ENCODE peak calls at places on chromosomes 16 and 17, in six cellular contexts. One of them, this sample, is unnamed.

GRCh38 chr17:78032166-78032565 is 73.7 kb downstream of the TNRC6C start:
- DNase-seq in heart left ventricle: no peak
- DNase-seq in heart right ventricle: no peak
- DNase-seq in GM23338: no peak
- DNase-seq in testis: no peak
- DNase-seq in PC-3: peak; percentile 30
- DNase-seq in this sample: peak; percentile 30

GRCh38 chr17:62618647-62619412 is 8.6 kb upstream of the MRC2 start:
- DNase-seq in heart right ventricle: no peak
- DNase-seq in PC-3: no peak
- DNase-seq in GM23338: no peak
- DNase-seq in testis: no peak
- DNase-seq in heart left ventricle: no peak
- DNase-seq in this sample: no peak

GRCh38 chr16:54647216-54647615 is 283.4 kb upstream of the IRX5 start:
- DNase-seq in GM23338: no peak
- DNase-seq in heart left ventricle: no peak
- DNase-seq in heart right ventricle: no peak
- DNase-seq in testis: no peak
- DNase-seq in PC-3: no peak
- DNase-seq in this sample: no peak

GRCh38 chr17:59154721-59155438 is at the start of gene SKA2:
- DNase-seq in GM23338: peak; percentile 99
- DNase-seq in testis: peak; percentile 97
- DNase-seq in PC-3: peak; percentile 100
- DNase-seq in heart left ventricle: peak; percentile 96
- DNase-seq in heart right ventricle: peak; percentile 98
- DNase-seq in this sample: no peak

GRCh38 chr17:32998893-32999240 is 7.2 kb downstream of the SPACA3 start:
- DNase-seq in PC-3: peak; percentile 52
- DNase-seq in heart right ventricle: no peak
- DNase-seq in GM23338: no peak
- DNase-seq in heart left ventricle: no peak
- DNase-seq in testis: no peak
- DNase-seq in this sample: peak; percentile 8

GRCh38 chr17:17682293-17682736 is 1.1 kb downstream of the RAI1 start:
- DNase-seq in heart left ventricle: peak; percentile 79
- DNase-seq in heart right ventricle: peak; percentile 33
- DNase-seq in GM23338: no peak
- DNase-seq in PC-3: peak; percentile 30
- DNase-seq in testis: peak; percentile 63
- DNase-seq in this sample: no peak

GRCh38 chr17:34852614-34853013 is 108.6 kb downstream of the CCT6B start:
- DNase-seq in GM23338: peak; percentile 53
- DNase-seq in testis: no peak
- DNase-seq in heart left ventricle: no peak
- DNase-seq in PC-3: no peak
- DNase-seq in heart right ventricle: no peak
- DNase-seq in this sample: no peak

GRCh38 chr17:33981713-33982601 is 273.1 kb upstream of the CCL2 start:
- DNase-seq in testis: no peak
- DNase-seq in PC-3: no peak
- DNase-seq in GM23338: no peak
- DNase-seq in heart right ventricle: no peak
- DNase-seq in heart left ventricle: no peak
- DNase-seq in this sample: no peak

GRCh38 chr17:34257986-34258326 is 2.9 kb downstream of the CCL2 start:
- DNase-seq in heart right ventricle: no peak
- DNase-seq in heart left ventricle: no peak
- DNase-seq in testis: no peak
- DNase-seq in GM23338: no peak
- DNase-seq in PC-3: no peak
- DNase-seq in this sample: no peak

DNA sequence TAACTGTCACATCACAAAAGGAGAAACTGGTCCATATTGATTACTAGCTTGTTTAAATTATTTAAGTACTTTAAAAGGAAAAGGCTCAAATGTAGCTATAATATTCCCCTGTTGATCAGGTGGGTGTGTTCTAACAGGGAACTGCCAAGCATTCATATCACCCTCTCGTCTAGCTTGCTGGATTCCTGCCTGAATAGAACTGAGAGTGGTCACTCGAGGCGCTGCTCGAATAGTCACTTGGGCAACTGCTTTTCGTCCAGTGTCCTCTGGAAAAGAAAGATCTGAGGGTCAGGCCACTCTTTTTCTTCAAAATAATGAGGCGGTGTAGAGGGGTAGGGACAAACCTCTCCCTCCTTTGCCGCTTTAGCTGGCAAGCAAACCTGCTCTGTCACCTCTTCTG is 36.4 kb upstream of the USP22 start:
- DNase-seq in GM23338: no peak
- DNase-seq in heart left ventricle: no peak
- DNase-seq in heart right ventricle: no peak
- DNase-seq in testis: no peak
- DNase-seq in PC-3: no peak
- DNase-seq in this sample: no peak
- H3K27ac ChIP-seq in GM23338: no peak overlapping the region
- H3K27ac ChIP-seq in heart left ventricle: no peak overlapping the region
- H3K27ac ChIP-seq in heart right ventricle: no peak overlapping the region
- H3K27ac ChIP-seq in testis: no peak overlapping the region
- H3K27ac ChIP-seq in PC-3: no peak overlapping the region
- H3K27ac ChIP-seq in this sample: no peak overlapping the region

DNA sequence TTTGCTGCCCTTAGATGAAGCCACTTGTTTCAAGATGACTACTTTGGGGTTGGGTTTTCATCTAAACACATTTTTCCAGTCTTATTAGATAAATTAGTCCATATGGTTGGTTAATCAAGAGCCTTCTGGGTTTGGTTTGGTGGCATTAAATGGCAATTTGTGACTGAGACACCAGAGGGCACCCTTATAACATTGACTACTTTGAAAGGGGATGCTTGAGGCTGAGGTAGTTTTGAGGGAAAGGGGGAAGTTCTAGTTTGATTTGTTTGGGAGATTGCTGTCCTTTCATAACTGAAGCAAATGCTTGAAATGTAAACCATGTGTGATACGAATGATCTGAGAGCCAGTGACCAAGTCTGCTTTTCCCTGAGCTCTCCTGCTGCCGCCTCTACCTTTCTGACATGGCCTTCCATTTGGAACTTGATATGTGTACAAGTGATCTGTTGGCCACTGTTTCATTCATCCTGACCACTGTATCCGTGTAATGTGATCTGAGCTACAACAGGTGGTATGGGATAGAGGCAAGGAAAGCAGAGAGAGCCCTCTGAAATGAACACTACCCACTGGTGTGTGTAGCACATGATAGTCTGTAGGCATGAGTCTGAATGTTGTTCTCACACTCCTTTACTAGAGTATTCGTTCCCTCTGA is 5.8 kb upstream of the RARA start:
- DNase-seq in heart right ventricle: peak; percentile 71
- DNase-seq in heart left ventricle: no peak
- DNase-seq in testis: peak; percentile 69
- DNase-seq in GM23338: peak; percentile 74
- DNase-seq in PC-3: peak; percentile 65
- DNase-seq in this sample: peak; percentile 44
- TF ChIP-seq CTCF in heart right ventricle: peak; percentile 86
- TF ChIP-seq CTCF in heart left ventricle: peak; percentile 65
- TF ChIP-seq CTCF in testis: peak; percentile 77
- TF ChIP-seq CTCF in GM23338: peak; percentile 83
- TF ChIP-seq CTCF in PC-3: peak; percentile 72
- TF ChIP-seq CTCF in this sample: peak; percentile 78

DNA sequence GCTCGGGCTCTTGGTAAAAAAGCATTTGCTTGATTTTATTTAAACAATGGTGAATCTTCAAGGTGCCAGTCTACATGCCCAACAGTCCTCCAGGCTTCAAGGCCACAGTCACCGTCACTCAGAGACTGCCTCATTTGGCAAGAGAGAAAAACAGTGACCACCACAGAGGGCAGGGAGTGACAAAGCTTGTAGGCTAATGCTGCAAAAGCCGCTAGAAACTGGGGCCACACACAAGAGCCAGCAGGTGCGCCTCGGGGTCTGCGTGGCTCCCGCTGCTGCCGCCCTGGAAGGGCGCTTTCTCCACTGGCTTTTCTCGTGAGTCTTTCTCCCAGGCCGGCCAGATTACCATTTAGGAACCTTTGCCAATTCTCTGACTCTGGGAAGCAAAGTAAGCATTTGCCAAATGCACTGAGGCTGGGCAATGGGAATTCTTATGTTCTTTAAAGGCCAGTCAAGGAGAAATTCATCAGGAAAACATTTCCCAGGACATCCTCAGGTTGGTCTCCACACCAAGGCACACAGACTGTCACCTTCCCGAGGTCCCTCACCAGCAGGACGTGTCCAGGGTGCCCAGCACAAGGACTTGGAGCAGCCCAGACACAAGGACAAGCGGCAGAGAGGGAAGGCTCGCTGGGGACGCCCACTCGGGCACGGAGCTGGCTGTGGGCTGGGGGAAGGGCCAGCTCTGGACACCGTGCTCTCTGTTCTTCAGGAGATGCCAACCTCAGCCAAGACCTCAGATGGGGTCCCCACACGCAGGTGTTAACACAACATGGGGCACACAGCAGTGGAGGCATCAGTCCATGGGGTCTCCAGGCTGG is 12.5 kb upstream of the C16orf95 start:
- DNase-seq in GM23338: no peak
- DNase-seq in testis: no peak
- DNase-seq in heart left ventricle: peak; percentile 27
- DNase-seq in heart right ventricle: no peak
- DNase-seq in PC-3: no peak
- DNase-seq in this sample: no peak
- H3K27ac ChIP-seq in GM23338: no peak overlapping the region
- H3K27ac ChIP-seq in testis: no peak overlapping the region
- H3K27ac ChIP-seq in heart left ventricle: no peak overlapping the region
- H3K27ac ChIP-seq in heart right ventricle: no peak overlapping the region
- H3K27ac ChIP-seq in PC-3: no peak overlapping the region
- H3K27ac ChIP-seq in this sample: no peak overlapping the region

DNA sequence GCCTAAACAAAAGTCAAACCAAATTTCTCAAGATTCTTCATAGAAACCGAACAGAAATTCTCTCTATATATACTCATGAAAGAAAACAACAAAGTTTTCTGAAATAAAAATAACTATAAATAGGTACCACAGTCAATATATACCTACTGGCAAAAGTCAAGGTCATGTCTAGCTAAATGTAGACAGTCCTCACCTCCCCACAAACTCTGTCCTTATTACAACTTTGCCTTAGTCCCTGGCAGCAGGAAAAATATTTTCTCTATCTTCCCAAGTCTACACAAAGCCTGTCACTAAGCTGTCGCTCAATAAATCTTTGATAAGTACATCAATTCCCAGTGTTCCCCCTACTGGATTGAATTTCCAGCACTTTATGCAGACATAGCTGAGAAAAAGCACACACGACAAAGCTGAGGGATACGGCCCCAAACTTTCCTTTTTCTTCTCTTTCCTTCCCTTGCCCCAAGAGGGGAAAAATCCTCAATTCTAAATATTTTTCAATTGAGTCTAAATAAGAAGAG is 2.7 kb downstream of the CFAP20 start:
- DNase-seq in heart left ventricle: no peak
- DNase-seq in testis: no peak
- DNase-seq in GM23338: no peak
- DNase-seq in heart right ventricle: no peak
- DNase-seq in PC-3: no peak
- DNase-seq in this sample: no peak
- TF ChIP-seq CTCF in heart left ventricle: no peak
- TF ChIP-seq CTCF in testis: no peak
- TF ChIP-seq CTCF in GM23338: no peak
- TF ChIP-seq CTCF in heart right ventricle: no peak
- TF ChIP-seq CTCF in PC-3: no peak
- TF ChIP-seq CTCF in this sample: no peak

DNA sequence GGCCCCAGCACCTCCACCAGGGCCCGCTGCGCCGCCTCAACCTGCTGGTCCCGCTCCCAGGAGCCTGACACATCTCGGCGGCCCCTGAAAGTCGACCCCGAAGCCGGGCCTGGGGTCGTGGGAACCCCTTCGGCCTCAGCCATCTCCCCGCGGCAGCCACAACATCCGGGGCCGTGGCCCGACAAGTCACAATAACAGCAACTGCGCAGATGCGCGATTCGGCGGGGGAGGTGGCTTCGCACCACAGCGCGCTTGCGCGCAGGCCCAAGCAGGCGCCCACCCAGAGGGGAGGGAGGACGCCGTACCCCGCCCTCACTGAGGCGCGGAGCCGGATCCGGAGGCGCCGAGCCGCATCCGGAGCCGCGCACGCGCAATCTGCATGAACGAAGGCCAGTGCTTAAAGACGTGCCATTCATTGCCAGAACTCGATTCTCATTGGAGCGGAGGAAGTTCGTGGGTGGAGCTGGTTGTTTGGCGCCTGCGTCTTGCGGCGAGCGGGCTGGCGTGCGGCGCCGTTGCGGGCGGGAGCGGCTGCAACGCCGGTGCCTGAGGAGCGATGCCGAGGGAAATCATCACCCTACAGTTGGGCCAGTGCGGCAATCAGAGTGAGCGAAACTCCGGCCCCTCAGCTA is at the start of the genes RETREG3 and TUBG1:
- DNase-seq in heart right ventricle: peak; percentile 98
- DNase-seq in PC-3: peak; percentile 97
- DNase-seq in heart left ventricle: peak; percentile 100
- DNase-seq in testis: peak; percentile 99
- DNase-seq in GM23338: peak; percentile 99
- DNase-seq in this sample: peak; percentile 97
- H3K27ac ChIP-seq in heart right ventricle: peak within 1 kb of the TSS; percentile 96
- H3K27ac ChIP-seq in PC-3: peak within 1 kb of the TSS; percentile 50
- H3K27ac ChIP-seq in heart left ventricle: peak within 1 kb of the TSS; percentile 96
- H3K27ac ChIP-seq in testis: peak within 1 kb of the TSS; percentile 96
- H3K27ac ChIP-seq in GM23338: peak within 1 kb of the TSS; percentile 86
- H3K27ac ChIP-seq in this sample: peak within 1 kb of the TSS; percentile 87

GRCh38 chr17:15444805-15445204 is 22.6 kb downstream of the CDRT4 start:
- DNase-seq in testis: no peak
- DNase-seq in heart right ventricle: no peak
- DNase-seq in GM23338: no peak
- DNase-seq in heart left ventricle: no peak
- DNase-seq in PC-3: peak; percentile 40
- DNase-seq in this sample: peak; percentile 90

GRCh38 chr17:15447928-15448579 is 19.4 kb downstream of the CDRT4 start:
- DNase-seq in heart right ventricle: no peak
- DNase-seq in heart left ventricle: no peak
- DNase-seq in GM23338: no peak
- DNase-seq in PC-3: no peak
- DNase-seq in testis: no peak
- DNase-seq in this sample: no peak

GRCh38 chr17:15448580-15448956 is 18.9 kb downstream of the CDRT4 start:
- DNase-seq in heart left ventricle: no peak
- DNase-seq in GM23338: no peak
- DNase-seq in testis: no peak
- DNase-seq in heart right ventricle: no peak
- DNase-seq in PC-3: no peak
- DNase-seq in this sample: no peak

GRCh38 chr17:15442316-15443185 is 24.9 kb downstream of the CDRT4 start:
- DNase-seq in testis: no peak
- DNase-seq in PC-3: no peak
- DNase-seq in heart right ventricle: no peak
- DNase-seq in GM23338: no peak
- DNase-seq in heart left ventricle: no peak
- DNase-seq in this sample: no peak

DNA sequence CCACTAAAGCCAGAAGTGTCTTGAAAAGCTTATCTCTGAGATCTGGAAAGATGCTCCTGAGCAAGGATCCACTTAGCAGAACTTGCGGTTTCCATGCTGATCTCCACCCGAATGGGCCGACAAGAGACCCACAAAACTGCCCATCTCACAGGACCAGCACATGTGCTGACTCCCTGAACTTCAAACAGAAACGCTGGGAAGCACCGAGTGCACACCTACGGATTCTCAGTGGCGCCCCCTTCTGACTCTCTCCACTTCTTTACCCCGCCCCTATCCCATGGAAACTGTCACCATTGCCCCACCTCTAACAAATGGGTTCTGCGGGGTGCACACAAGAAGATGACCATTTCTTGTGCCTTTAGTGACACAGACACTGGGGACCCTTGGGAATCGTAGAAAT is 21.4 kb downstream of the CDRT4 start:
- DNase-seq in PC-3: no peak
- DNase-seq in heart right ventricle: no peak
- DNase-seq in GM23338: peak; percentile 90
- DNase-seq in testis: peak; percentile 19
- DNase-seq in heart left ventricle: no peak
- DNase-seq in this sample: no peak
- TF ChIP-seq CTCF in PC-3: peak; percentile 63
- TF ChIP-seq CTCF in heart right ventricle: no peak
- TF ChIP-seq CTCF in GM23338: peak; percentile 73
- TF ChIP-seq CTCF in testis: no peak
- TF ChIP-seq CTCF in heart left ventricle: no peak
- TF ChIP-seq CTCF in this sample: no peak